ENCODE peak calls at places on chromosomes 5 and 9, in four cellular contexts. One of them, this sample, is unnamed.

GRCh38 chr5:139862313-139862712 is 66.7 kb downstream of the PSD2 start:
- DNase-seq in neuronal stem cell: no peak
- DNase-seq in H1: no peak
- DNase-seq in mesenchymal stem cell: peak; percentile 74
- DNase-seq in this sample: no peak

GRCh38 chr5:98779264-98779877 is 5.9 kb downstream of the RGMB start:
- DNase-seq in neuronal stem cell: no peak
- DNase-seq in H1: no peak
- DNase-seq in mesenchymal stem cell: no peak
- DNase-seq in this sample: no peak

GRCh38 chr9:119289740-119290139 is 79.5 kb downstream of the BRINP1 start:
- DNase-seq in neuronal stem cell: peak; percentile 64
- DNase-seq in H1: no peak
- DNase-seq in mesenchymal stem cell: peak; percentile 33
- DNase-seq in this sample: peak; percentile 46

GRCh38 chr5:135446186-135446585 is 962 bp downstream of the DCANP1 start:
- DNase-seq in neuronal stem cell: no peak
- DNase-seq in H1: no peak
- DNase-seq in mesenchymal stem cell: no peak
- DNase-seq in this sample: peak; percentile 9

GRCh38 chr9:108117775-108118174 is 628.2 kb upstream of the KLF4 start:
- DNase-seq in neuronal stem cell: no peak
- DNase-seq in H1: no peak
- DNase-seq in mesenchymal stem cell: no peak
- DNase-seq in this sample: no peak

GRCh38 chr9:129561594-129562281 is 59.2 kb downstream of the C9orf50 start:
- DNase-seq in neuronal stem cell: no peak
- DNase-seq in H1: no peak
- DNase-seq in mesenchymal stem cell: no peak
- DNase-seq in this sample: no peak

GRCh38 chr9:124852829-124853531 is at the start of gene WDR38:
- DNase-seq in neuronal stem cell: peak; percentile 78
- DNase-seq in H1: no peak
- DNase-seq in mesenchymal stem cell: peak; percentile 82
- DNase-seq in this sample: peak; percentile 88

GRCh38 chr5:531749-532315 is 7.6 kb upstream of the SLC9A3 start:
- DNase-seq in neuronal stem cell: no peak
- DNase-seq in H1: no peak
- DNase-seq in mesenchymal stem cell: no peak
- DNase-seq in this sample: no peak

GRCh38 chr5:135468086-135468485 is 15.9 kb upstream of the TIFAB start:
- DNase-seq in neuronal stem cell: no peak
- DNase-seq in H1: no peak
- DNase-seq in mesenchymal stem cell: no peak
- DNase-seq in this sample: no peak

GRCh38 chr9:13529321-13530104 is 250.0 kb upstream of the MPDZ start:
- DNase-seq in neuronal stem cell: no peak
- DNase-seq in H1: no peak
- DNase-seq in mesenchymal stem cell: no peak
- DNase-seq in this sample: no peak

GRCh38 chr9:100595391-100596199 is 17.7 kb downstream of the CAVIN4 start:
- DNase-seq in neuronal stem cell: peak; percentile 59
- DNase-seq in H1: no peak
- DNase-seq in mesenchymal stem cell: peak; percentile 72
- DNase-seq in this sample: no peak

GRCh38 chr5:133030343-133031005 is 4.1 kb upstream of the ZCCHC10 start:
- DNase-seq in neuronal stem cell: no peak
- DNase-seq in H1: no peak
- DNase-seq in mesenchymal stem cell: no peak
- DNase-seq in this sample: no peak

GRCh38 chr5:42377496-42377895 is 45.7 kb upstream of the GHR start:
- DNase-seq in neuronal stem cell: no peak
- DNase-seq in H1: no peak
- DNase-seq in mesenchymal stem cell: peak; percentile 5
- DNase-seq in this sample: no peak

GRCh38 chr9:34540826-34541225 is 18.0 kb upstream of the ENHO start:
- DNase-seq in neuronal stem cell: no peak
- DNase-seq in H1: no peak
- DNase-seq in mesenchymal stem cell: peak; percentile 81
- DNase-seq in this sample: no peak

GRCh38 chr5:143051244-143052058 is 281.3 kb downstream of the ARHGAP26 start:
- DNase-seq in neuronal stem cell: no peak
- DNase-seq in H1: no peak
- DNase-seq in mesenchymal stem cell: peak; percentile 94
- DNase-seq in this sample: no peak

GRCh38 chr5:178542455-178542854 is 47.7 kb downstream of the COL23A1 start:
- DNase-seq in neuronal stem cell: no peak
- DNase-seq in H1: no peak
- DNase-seq in mesenchymal stem cell: no peak
- DNase-seq in this sample: no peak

GRCh38 chr9:110126986-110127864 is 80.7 kb downstream of the C9orf152 start:
- DNase-seq in neuronal stem cell: no peak
- DNase-seq in H1: no peak
- DNase-seq in mesenchymal stem cell: peak; percentile 95
- DNase-seq in this sample: peak; percentile 70

GRCh38 chr9:135336722-135337490 is 142.7 kb upstream of the PPP1R26 start:
- DNase-seq in neuronal stem cell: no peak
- DNase-seq in H1: no peak
- DNase-seq in mesenchymal stem cell: no peak
- DNase-seq in this sample: peak; percentile 22

GRCh38 chr9:71762900-71763653 is 5.2 kb downstream of the CEMIP2 start:
- DNase-seq in neuronal stem cell: no peak
- DNase-seq in H1: no peak
- DNase-seq in mesenchymal stem cell: peak; percentile 44
- DNase-seq in this sample: no peak

GRCh38 chr5:59728356-59728755 is 165.2 kb downstream of the PDE4D start:
- DNase-seq in neuronal stem cell: no peak
- DNase-seq in H1: no peak
- DNase-seq in mesenchymal stem cell: no peak
- DNase-seq in this sample: no peak

GRCh38 chr9:72527801-72528195 is 6.4 kb downstream of the TMC1 start:
- DNase-seq in neuronal stem cell: no peak
- DNase-seq in H1: no peak
- DNase-seq in mesenchymal stem cell: no peak
- DNase-seq in this sample: no peak

GRCh38 chr5:171629221-171630005 is 156.2 kb upstream of the SMIM23 start:
- DNase-seq in neuronal stem cell: no peak
- DNase-seq in H1: no peak
- DNase-seq in mesenchymal stem cell: no peak
- DNase-seq in this sample: peak; percentile 29

GRCh38 chr9:94867281-94867841 is 140.9 kb downstream of the AOPEP start:
- DNase-seq in neuronal stem cell: no peak
- DNase-seq in H1: no peak
- DNase-seq in mesenchymal stem cell: peak; percentile 93
- DNase-seq in this sample: no peak

GRCh38 chr5:91848453-91848852 is 465.3 kb upstream of the ARRDC3 start:
- DNase-seq in neuronal stem cell: no peak
- DNase-seq in H1: no peak
- DNase-seq in mesenchymal stem cell: peak; percentile 95
- DNase-seq in this sample: no peak

GRCh38 chr5:14054965-14055963 is 87.9 kb upstream of the TRIO start:
- DNase-seq in neuronal stem cell: no peak
- DNase-seq in H1: no peak
- DNase-seq in mesenchymal stem cell: no peak
- DNase-seq in this sample: no peak

GRCh38 chr5:43412151-43412550 is at the start of gene CCL28:
- DNase-seq in neuronal stem cell: no peak
- DNase-seq in H1: no peak
- DNase-seq in mesenchymal stem cell: no peak
- DNase-seq in this sample: no peak

GRCh38 chr9:135330685-135331590 is 148.6 kb upstream of the PPP1R26 start:
- DNase-seq in neuronal stem cell: no peak
- DNase-seq in H1: no peak
- DNase-seq in mesenchymal stem cell: no peak
- DNase-seq in this sample: no peak

DNA sequence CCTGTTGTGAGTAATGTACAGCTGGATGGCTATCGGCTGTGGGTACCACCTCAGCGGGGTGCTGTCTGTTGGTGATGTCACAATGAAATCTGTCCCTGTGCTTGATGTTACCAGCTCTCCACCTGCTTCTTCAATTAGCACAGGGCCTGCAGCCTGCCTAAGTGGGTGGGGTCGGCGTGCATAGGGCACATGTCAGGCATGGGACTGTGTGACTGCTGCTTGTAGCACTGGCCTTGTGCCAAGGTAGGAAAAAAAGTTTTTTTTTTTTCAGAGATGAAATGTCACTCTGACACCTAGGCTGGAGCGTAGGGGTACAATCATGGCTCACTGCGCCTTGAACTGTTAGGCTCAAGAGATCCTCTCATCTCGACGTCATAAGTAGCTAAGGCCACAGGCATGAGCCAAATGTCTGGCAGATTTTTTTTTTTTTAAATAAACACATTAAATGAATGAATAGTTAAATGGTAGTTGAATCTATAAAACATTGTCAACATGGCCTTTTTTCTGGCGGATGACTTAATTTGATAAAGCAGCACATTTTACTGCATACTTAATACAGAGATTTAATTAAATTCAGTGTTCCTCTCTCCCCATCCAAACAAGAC is 222.5 kb downstream of the NXNL2 start:
- DNase-seq in neuronal stem cell: no peak
- DNase-seq in H1: no peak
- DNase-seq in mesenchymal stem cell: no peak
- DNase-seq in this sample: no peak
- H2BK12ac ChIP-seq in neuronal stem cell: no peak overlapping the region
- H2BK12ac ChIP-seq in H1: no peak overlapping the region
- H2BK12ac ChIP-seq in mesenchymal stem cell: peak overlapping the region; percentile 2
- H2BK12ac ChIP-seq in this sample: no peak overlapping the region

DNA sequence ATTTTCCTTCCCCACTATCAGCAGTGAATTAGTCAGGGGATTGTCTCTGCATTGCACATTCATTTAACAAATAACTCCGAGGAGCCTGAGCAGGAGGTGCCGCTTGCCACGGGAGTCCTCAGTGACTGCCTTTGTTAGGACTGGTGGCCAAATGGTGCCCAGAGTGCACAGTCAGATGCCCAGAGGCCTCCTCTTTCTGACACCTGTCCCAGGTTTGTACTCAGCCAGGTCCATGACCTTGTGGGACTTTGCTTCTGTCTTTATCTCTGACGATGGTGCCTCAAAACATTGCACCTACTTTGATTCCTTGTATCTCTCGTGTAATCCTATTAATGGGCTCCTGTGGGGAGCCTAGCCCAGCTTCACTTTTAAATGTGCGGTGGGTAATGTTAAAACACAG is 4.3 kb downstream of the SRD5A1 start:
- DNase-seq in neuronal stem cell: no peak
- DNase-seq in H1: no peak
- DNase-seq in mesenchymal stem cell: no peak
- DNase-seq in this sample: no peak
- H2BK12ac ChIP-seq in neuronal stem cell: no peak overlapping the region
- H2BK12ac ChIP-seq in H1: no peak overlapping the region
- H2BK12ac ChIP-seq in mesenchymal stem cell: no peak overlapping the region
- H2BK12ac ChIP-seq in this sample: no peak overlapping the region

GRCh38 chr5:109688647-109688998 is 1.1 kb upstream of the MAN2A1 start:
- DNase-seq in neuronal stem cell: no peak
- DNase-seq in H1: no peak
- DNase-seq in mesenchymal stem cell: no peak
- DNase-seq in this sample: no peak

GRCh38 chr5:109688999-109689739 is 558 bp upstream of the MAN2A1 start:
- DNase-seq in neuronal stem cell: peak; percentile 88
- DNase-seq in H1: peak; percentile 69
- DNase-seq in mesenchymal stem cell: peak; percentile 91
- DNase-seq in this sample: peak; percentile 92

GRCh38 chr5:109691248-109691574 is 1.5 kb downstream of the MAN2A1 start:
- DNase-seq in neuronal stem cell: no peak
- DNase-seq in H1: no peak
- DNase-seq in mesenchymal stem cell: no peak
- DNase-seq in this sample: no peak

GRCh38 chr5:109690456-109691247 is 925 bp downstream of the MAN2A1 start:
- DNase-seq in neuronal stem cell: peak; percentile 43
- DNase-seq in H1: no peak
- DNase-seq in mesenchymal stem cell: peak; percentile 90
- DNase-seq in this sample: peak; percentile 37

DNA sequence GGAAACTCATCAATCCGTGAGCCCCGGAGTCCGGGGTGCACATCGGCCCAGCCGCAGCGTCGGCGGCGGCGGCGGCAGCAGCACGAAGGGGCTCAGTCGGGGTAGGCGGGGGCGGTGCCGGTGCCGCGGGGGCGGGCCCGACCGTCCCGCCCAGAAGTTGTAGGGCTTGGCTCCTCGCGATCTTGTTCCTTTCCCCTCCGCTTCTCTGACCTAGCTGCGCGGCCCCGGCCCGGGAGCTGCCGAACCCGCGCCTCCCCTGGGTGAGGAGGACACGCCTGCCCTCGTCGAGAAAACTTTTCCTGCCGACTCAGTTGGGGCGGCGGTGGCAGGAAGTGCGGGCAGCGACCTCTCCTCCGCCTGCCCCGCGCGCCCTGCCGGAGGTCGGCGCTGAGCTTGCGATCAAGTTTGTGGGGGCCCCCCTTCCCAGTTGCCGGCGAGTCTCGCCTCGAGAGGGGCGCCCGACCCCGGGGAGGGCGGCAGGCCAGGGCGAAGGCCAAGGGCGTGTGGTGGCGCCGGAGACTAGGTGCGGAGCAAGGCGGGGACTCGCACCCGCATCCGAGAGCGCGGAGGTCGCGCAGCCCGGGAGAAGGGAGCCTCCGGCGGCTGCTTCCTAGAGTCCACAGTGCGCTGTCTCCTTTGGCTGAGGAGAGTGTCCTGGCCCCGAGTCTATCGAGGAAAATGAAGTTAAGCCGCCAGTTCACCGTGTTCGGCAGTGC is at the start of gene MAN2A1:
- DNase-seq in neuronal stem cell: peak; percentile 73
- DNase-seq in H1: no peak
- DNase-seq in mesenchymal stem cell: peak; percentile 81
- DNase-seq in this sample: peak; percentile 71
- H2BK12ac ChIP-seq in neuronal stem cell: peak within 1 kb of the TSS; percentile 36
- H2BK12ac ChIP-seq in H1: peak within 1 kb of the TSS; percentile 85
- H2BK12ac ChIP-seq in mesenchymal stem cell: peak within 1 kb of the TSS; percentile 80
- H2BK12ac ChIP-seq in this sample: no peak within 1 kb of the TSS

DNA sequence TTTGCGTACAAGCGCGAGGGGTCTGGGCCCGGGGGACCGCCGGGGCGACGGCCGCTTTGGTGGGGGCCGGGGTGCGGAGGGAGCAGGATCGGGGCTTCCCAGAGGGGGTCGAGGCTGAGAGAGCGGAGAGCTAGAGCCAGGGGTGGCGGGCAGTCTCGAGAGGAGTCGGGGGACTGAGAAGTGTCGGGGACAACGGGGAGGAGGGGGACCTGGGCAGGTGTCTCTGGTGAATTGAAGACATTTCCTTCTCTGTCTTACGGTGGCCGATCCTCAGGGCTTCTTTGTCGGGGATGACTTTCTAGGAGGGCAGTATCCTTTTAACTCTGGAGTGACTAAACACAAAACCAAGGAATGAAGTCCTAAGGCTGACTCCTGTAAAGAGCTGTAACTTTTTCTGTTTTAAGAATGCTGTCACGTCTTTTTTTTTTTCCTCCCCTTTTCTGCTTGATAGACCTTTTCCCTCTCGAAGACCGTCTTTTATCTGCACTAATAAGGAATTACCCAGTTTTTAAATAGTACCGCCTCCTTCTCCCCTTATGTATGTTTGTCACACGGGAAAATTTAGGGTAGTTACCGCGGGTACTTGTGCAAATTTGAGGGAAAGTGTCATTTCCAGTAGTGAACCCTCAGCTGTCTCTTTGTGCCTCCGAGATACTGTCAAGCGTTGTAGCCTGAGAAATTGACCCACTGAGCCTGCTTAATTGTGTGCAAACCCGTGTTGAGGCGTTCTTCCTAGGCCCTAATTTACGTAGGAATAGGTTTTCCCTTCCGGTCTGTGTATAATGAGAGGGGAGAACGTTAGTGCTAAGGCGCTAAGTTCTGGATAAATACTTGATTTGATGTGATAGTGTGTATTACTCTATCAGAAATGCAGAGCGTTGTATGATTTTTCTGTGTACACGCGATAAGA is 888 bp downstream of the DENND4C start:
- DNase-seq in neuronal stem cell: peak; percentile 9
- DNase-seq in H1: no peak
- DNase-seq in mesenchymal stem cell: peak; percentile 40
- DNase-seq in this sample: no peak
- H2BK12ac ChIP-seq in neuronal stem cell: no peak overlapping the region
- H2BK12ac ChIP-seq in H1: no peak overlapping the region
- H2BK12ac ChIP-seq in mesenchymal stem cell: no peak overlapping the region
- H2BK12ac ChIP-seq in this sample: no peak overlapping the region